ENCODE peak calls at places on chromosomes 1 and 21, in five cellular contexts. W is colonic mucosa, M is HepG2, P is fibroblast of lung, Q is HCT116. O is an unnamed sample. For H3K4me1, the result is how much of the 10 kb centered on the place peaks cover.

GRCh38 chr1:151372411-151372934 is at the start of gene SELENBP1:
- DNase-seq in W (peak), M (peak), P (peak), Q (no peak), O (peak)

GRCh38 chr21:27954806-27955205 is 987.9 kb upstream of the ADAMTS5 start:
- DNase-seq in W (no peak), M (no peak), P (peak), Q (no peak), O (peak)

GRCh38 chr1:192524223-192524622 is 51.4 kb upstream of the RGS1 start:
- DNase-seq in W (no peak), M (no peak), P (peak), Q (no peak), O (peak)

GRCh38 chr1:44945992-44946391 is 40.4 kb downstream of the EIF2B3 start:
- DNase-seq in W (no peak), M (no peak), P (no peak), Q (no peak), O (no peak)

GRCh38 chr1:92994105-92994712 is 32.9 kb upstream of the DIPK1A start:
- DNase-seq in W (peak), M (peak), P (peak), Q (peak), O (peak)

GRCh38 chr21:31945576-31945975 is 72.8 kb downstream of the HUNK start:
- DNase-seq in W (no peak), M (no peak), P (peak), Q (no peak), O (peak)

GRCh38 chr1:147815503-147815902 is 55.1 kb upstream of the GJA5 start:
- DNase-seq in W (no peak), M (no peak), P (no peak), Q (no peak), O (no peak)

GRCh38 chr21:44959376-44960091 is 19.7 kb downstream of the SLX9 start:
- DNase-seq in W (no peak), M (no peak), P (no peak), Q (no peak), O (no peak)

GRCh38 chr1:85850238-85850637 is 142.0 kb upstream of the ZNHIT6 start:
- DNase-seq in W (no peak), M (peak), P (peak), Q (peak), O (peak)

GRCh38 chr1:112722601-112723510 is 7.7 kb upstream of the PPM1J start:
- DNase-seq in W (no peak), M (no peak), P (peak), Q (no peak), O (peak)

GRCh38 chr1:33659641-33660040 is 187.2 kb downstream of the ZSCAN20 start:
- DNase-seq in W (no peak), M (no peak), P (no peak), Q (no peak), O (no peak)

GRCh38 chr1:61184035-61184713 is 101.8 kb downstream of the NFIA start:
- DNase-seq in W (peak), M (peak), P (peak), Q (no peak), O (peak)

GRCh38 chr1:9630331-9631081 is 21.0 kb upstream of the PIK3CD start:
- DNase-seq in W (no peak), M (no peak), P (peak), Q (no peak), O (no peak)

GRCh38 chr1:41486892-41487728 is 2.6 kb upstream of the EDN2 start:
- DNase-seq in W (no peak), M (no peak), P (peak), Q (no peak), O (no peak)

GRCh38 chr21:42537106-42537742 is 23.6 kb downstream of the SLC37A1 start:
- DNase-seq in W (no peak), M (no peak), P (peak), Q (no peak), O (peak)
- H3K9ac ChIP-seq in W (no peak), M (no peak), P (no peak), Q (no peak), O (no peak)

GRCh38 chr1:24536391-24536840 is 19.5 kb upstream of the NCMAP start:
- DNase-seq in W (peak), M (peak), P (peak), Q (peak), O (no peak)
- H3K4me1 ChIP-seq in W (under half), M (half or more), P (under half), Q (under half), O (under half)

DNA sequence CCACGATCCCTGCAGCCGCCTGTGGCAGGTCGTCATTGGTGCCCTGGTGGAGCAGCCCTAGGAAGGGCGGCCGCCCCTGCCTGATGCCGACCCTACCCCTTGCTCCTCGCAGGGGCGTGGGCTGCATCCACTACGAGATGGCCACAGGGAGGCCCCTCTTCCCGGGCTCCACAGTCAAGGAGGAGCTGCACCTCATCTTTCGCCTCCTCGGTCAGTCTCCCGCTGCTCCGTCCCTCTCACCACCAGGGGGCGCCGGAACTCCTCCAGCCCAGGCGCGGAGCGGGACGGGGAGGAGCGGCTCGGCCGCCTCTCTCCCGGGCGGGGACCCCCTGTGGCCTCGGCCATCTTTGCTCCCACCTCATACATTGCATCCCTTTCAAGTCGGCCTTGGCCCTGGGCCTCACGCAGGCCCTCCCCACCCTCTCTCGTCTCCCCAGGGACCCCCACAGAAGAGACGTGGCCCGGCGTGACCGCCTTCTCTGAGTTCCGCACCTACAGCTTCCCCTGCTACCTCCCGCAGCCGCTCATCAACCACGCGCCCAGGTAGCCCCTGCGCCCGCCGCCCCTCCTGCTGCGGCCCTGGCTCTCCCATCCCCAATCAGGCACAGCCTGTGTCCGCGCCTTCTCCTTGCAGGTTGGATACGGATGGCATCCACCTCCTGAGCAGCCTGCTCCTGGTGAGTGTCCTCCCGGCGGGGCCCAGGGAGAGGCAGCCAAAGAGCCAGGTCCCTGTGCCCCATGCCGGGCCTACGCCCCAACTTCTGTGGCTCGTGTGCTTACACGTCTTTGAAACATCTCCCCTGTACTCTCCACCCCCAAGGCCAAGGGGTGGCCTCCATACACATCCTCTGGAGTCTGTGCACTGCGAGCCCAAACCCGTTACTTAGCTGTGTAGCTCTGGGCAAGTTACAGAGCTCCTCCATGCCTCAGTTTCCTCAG is 24.7 kb downstream of the CDK18 start:
- DNase-seq in W (peak), M (no peak), P (peak), Q (peak), O (peak)
- H3K9ac ChIP-seq in W (peak), M (no peak), P (no peak), Q (no peak), O (peak)

DNA sequence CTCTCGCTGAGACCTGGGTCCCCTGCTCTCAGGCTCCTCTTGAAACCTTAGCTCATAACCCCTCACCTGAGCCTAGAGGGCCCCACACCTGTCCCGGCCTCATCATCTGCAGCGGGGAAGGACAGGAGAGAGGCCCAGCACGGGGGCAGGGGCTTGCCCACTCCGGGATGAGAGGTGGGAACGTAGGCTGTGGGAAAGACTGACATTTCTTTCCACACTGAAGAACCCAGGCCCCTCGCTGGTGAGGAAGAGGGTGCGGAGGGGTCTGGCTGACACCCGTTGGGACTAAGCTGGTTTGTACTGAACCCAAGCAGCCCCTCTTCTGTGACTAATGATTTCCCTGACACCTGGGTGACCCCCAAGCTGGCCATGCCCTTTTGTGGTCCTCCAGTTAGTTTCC is 14.0 kb upstream of the NES start:
- DNase-seq in W (no peak), M (no peak), P (no peak), Q (no peak), O (no peak)
- H3K4me1 ChIP-seq in W (under half), M (under half), P (under half), Q (half or more), O (under half)

GRCh38 chr1:22075718-22076117 is 23.2 kb downstream of the CDC42 start:
- DNase-seq in W (no peak), M (no peak), P (no peak), Q (no peak), O (no peak)
- H3K9ac ChIP-seq in W (no peak), M (no peak), P (no peak), Q (no peak), O (no peak)